ENCODE peak calls at places on chromosomes 12 and 14, in nine cellular contexts. Y, Z, O, U, X, K, G, J and L are unnamed samples.

GRCh38 chr14:99649219-99649618 is 4.3 kb downstream of the HHIPL1 start:
- DNase-seq in Y (no peak), Z (no peak), O (no peak), U (no peak), X (no peak), K (peak; percentile 99), G (no peak), J (peak; percentile 41), L (no peak)

GRCh38 chr12:10130042-10130441 is at the start of gene CLEC7A:
- DNase-seq in Y (peak; percentile 98), Z (no peak), O (no peak), U (no peak), X (no peak), K (no peak), G (no peak), J (no peak), L (no peak)

GRCh38 chr12:121926874-121927706 is 8.7 kb downstream of the CFAP251 start:
- DNase-seq in Y (no peak), Z (no peak), O (no peak), U (no peak), X (no peak), K (no peak), G (no peak), J (no peak), L (no peak)

GRCh38 chr14:99725774-99726537 is 41.9 kb downstream of the CYP46A1 start:
- DNase-seq in Y (no peak), Z (no peak), O (peak; percentile 11), U (no peak), X (no peak), K (peak; percentile 79), G (no peak), J (no peak), L (no peak)

GRCh38 chr12:30908389-30909087 is 18.0 kb upstream of the TSPAN11 start:
- DNase-seq in Y (no peak), Z (peak; percentile 94), O (no peak), U (no peak), X (peak; percentile 95), K (peak; percentile 23), G (no peak), J (peak; percentile 97), L (peak; percentile 31)

GRCh38 chr12:121767525-121768016 is 25.9 kb downstream of the RHOF start:
- DNase-seq in Y (no peak), Z (no peak), O (no peak), U (no peak), X (no peak), K (peak; percentile 98), G (peak; percentile 69), J (peak; percentile 58), L (no peak)

GRCh38 chr14:74804219-74804825 is 41.2 kb downstream of the YLPM1 start:
- DNase-seq in Y (peak; percentile 6), Z (peak; percentile 13), O (peak; percentile 54), U (no peak), X (peak; percentile 34), K (peak; percentile 79), G (no peak), J (peak; percentile 68), L (peak; percentile 38)

GRCh38 chr14:104506461-104507253 is 72.9 kb upstream of the C14orf180 start:
- DNase-seq in Y (no peak), Z (no peak), O (no peak), U (no peak), X (no peak), K (no peak), G (no peak), J (no peak), L (no peak)

GRCh38 chr12:89663577-89664357 is 44.9 kb downstream of the ATP2B1 start:
- DNase-seq in Y (no peak), Z (no peak), O (no peak), U (no peak), X (peak; percentile 10), K (no peak), G (no peak), J (peak; percentile 9), L (no peak)

GRCh38 chr14:99360774-99361595 is 89.0 kb upstream of the BCL11B start:
- DNase-seq in Y (no peak), Z (no peak), O (no peak), U (no peak), X (no peak), K (peak; percentile 22), G (no peak), J (no peak), L (no peak)

GRCh38 chr12:73413051-73413450 is 1124.6 kb upstream of the ATXN7L3B start:
- DNase-seq in Y (no peak), Z (no peak), O (no peak), U (no peak), X (no peak), K (no peak), G (no peak), J (no peak), L (no peak)

GRCh38 chr14:76653875-76654572 is 107.2 kb upstream of the VASH1 start:
- DNase-seq in Y (no peak), Z (no peak), O (no peak), U (no peak), X (no peak), K (no peak), G (no peak), J (no peak), L (no peak)

GRCh38 chr12:12338528-12339168 is 11.4 kb downstream of the MANSC1 start:
- DNase-seq in Y (no peak), Z (no peak), O (no peak), U (no peak), X (no peak), K (no peak), G (no peak), J (no peak), L (no peak)

GRCh38 chr14:105107781-105108515 is 42.7 kb upstream of the GPR132 start:
- DNase-seq in Y (no peak), Z (no peak), O (no peak), U (no peak), X (no peak), K (no peak), G (no peak), J (no peak), L (no peak)

GRCh38 chr12:117118838-117119591 is 19.8 kb upstream of the TESC start:
- DNase-seq in Y (peak; percentile 55), Z (no peak), O (no peak), U (no peak), X (no peak), K (no peak), G (peak; percentile 66), J (no peak), L (no peak)

GRCh38 chr14:96683575-96684289 is 113.5 kb upstream of the VRK1 start:
- DNase-seq in Y (no peak), Z (no peak), O (no peak), U (no peak), X (no peak), K (no peak), G (no peak), J (no peak), L (no peak)

GRCh38 chr12:130494736-130495135 is 157.0 kb downstream of the PIWIL1 start:
- DNase-seq in Y (no peak), Z (no peak), O (no peak), U (no peak), X (no peak), K (no peak), G (no peak), J (no peak), L (no peak)

GRCh38 chr12:80864046-80864735 is 73.5 kb downstream of the LIN7A start:
- DNase-seq in Y (no peak), Z (no peak), O (no peak), U (no peak), X (no peak), K (no peak), G (no peak), J (no peak), L (no peak)

GRCh38 chr12:43676183-43676813 is 82.3 kb downstream of the PUS7L start:
- DNase-seq in Y (peak; percentile 27), Z (no peak), O (peak; percentile 27), U (no peak), X (no peak), K (no peak), G (no peak), J (no peak), L (no peak)

GRCh38 chr12:111788178-111788654 is 21.5 kb downstream of the ALDH2 start:
- DNase-seq in Y (no peak), Z (no peak), O (no peak), U (no peak), X (peak; percentile 59), K (peak; percentile 52), G (no peak), J (no peak), L (no peak)

GRCh38 chr14:44657688-44658388 is 150.8 kb upstream of the FSCB start:
- DNase-seq in Y (peak; percentile 6), Z (no peak), O (no peak), U (no peak), X (no peak), K (no peak), G (no peak), J (no peak), L (no peak)

GRCh38 chr12:15534322-15534721 is 212.0 kb downstream of the PTPRO start:
- DNase-seq in Y (peak; percentile 79), Z (no peak), O (peak; percentile 55), U (no peak), X (no peak), K (no peak), G (no peak), J (no peak), L (no peak)

GRCh38 chr14:85856430-85856829 is 326.5 kb downstream of the FLRT2 start:
- DNase-seq in Y (no peak), Z (no peak), O (no peak), U (no peak), X (no peak), K (no peak), G (no peak), J (no peak), L (no peak)

GRCh38 chr12:46371718-46372130 is 849 bp downstream of the SLC38A2 start:
- DNase-seq in Y (peak; percentile 54), Z (no peak), O (peak; percentile 69), U (peak; percentile 69), X (no peak), K (peak; percentile 91), G (peak; percentile 71), J (no peak), L (no peak)

GRCh38 chr12:68242777-68243176 is 10.6 kb downstream of the IL22 start:
- DNase-seq in Y (no peak), Z (no peak), O (no peak), U (no peak), X (no peak), K (no peak), G (no peak), J (no peak), L (no peak)

GRCh38 chr12:65525501-65526141 is 247.1 kb downstream of the MSRB3 start:
- DNase-seq in Y (no peak), Z (no peak), O (no peak), U (no peak), X (peak; percentile 55), K (peak; percentile 68), G (no peak), J (no peak), L (peak; percentile 59)

GRCh38 chr12:132566551-132567131 is 43.7 kb downstream of the LRCOL1 start:
- DNase-seq in Y (no peak), Z (no peak), O (no peak), U (no peak), X (no peak), K (no peak), G (peak; percentile 39), J (peak; percentile 31), L (no peak)

GRCh38 chr12:109680521-109681030 is 33.0 kb upstream of the FAM222A start:
- DNase-seq in Y (no peak), Z (no peak), O (no peak), U (peak; percentile 56), X (no peak), K (no peak), G (no peak), J (no peak), L (no peak)

GRCh38 chr12:56193025-56193578 is 3.8 kb upstream of the SMARCC2 start:
- DNase-seq in Y (peak; percentile 87), Z (peak; percentile 78), O (peak; percentile 87), U (peak; percentile 93), X (peak; percentile 67), K (peak; percentile 90), G (peak; percentile 2), J (peak; percentile 84), L (peak; percentile 58)

GRCh38 chr14:103517626-103518415 is 4.8 kb downstream of the CKB start:
- DNase-seq in Y (no peak), Z (no peak), O (no peak), U (no peak), X (no peak), K (peak; percentile 95), G (no peak), J (no peak), L (no peak)

GRCh38 chr14:68174446-68174845 is 354.9 kb downstream of the RAD51B start:
- DNase-seq in Y (no peak), Z (no peak), O (no peak), U (no peak), X (no peak), K (no peak), G (no peak), J (no peak), L (no peak)